ENCODE peak calls at places on chromosomes 7 and 10, in ten cellular contexts. P, D, N, G, T, Y, C, B, I and X are unnamed samples.

GRCh38 chr10:72243822-72244437 is 27.9 kb upstream of the ASCC1 start:
- DNase-seq in D (peak), B (peak), G (peak), C (no peak), I (no peak), P (peak), T (peak), N (no peak), Y (no peak), X (peak)

GRCh38 chr10:6543431-6544005 is 36.6 kb downstream of the PRKCQ start:
- DNase-seq in I (no peak), P (no peak), B (no peak), G (no peak), N (peak), C (no peak), Y (no peak), D (no peak), T (no peak), X (no peak)

GRCh38 chr10:69324583-69324982 is 46.3 kb downstream of the HK1 start:
- DNase-seq in N (peak), G (no peak), P (no peak), C (no peak), T (no peak), I (no peak), B (no peak), Y (no peak), D (no peak), X (no peak)

GRCh38 chr10:790821-791551 is 101.5 kb upstream of the DIP2C start:
- DNase-seq in C (no peak), Y (no peak), P (no peak), B (no peak), I (no peak), D (no peak), T (no peak), N (peak), G (no peak), X (no peak)

GRCh38 chr10:114613237-114613979 is 44.7 kb downstream of the ABLIM1 start:
- DNase-seq in P (no peak), G (no peak), D (no peak), C (no peak), T (no peak), N (peak), I (no peak), B (no peak), Y (no peak), X (no peak)

GRCh38 chr7:48424731-48425130 is 253.5 kb downstream of the ABCA13 start:
- DNase-seq in T (peak), P (peak), C (no peak), I (no peak), G (no peak), N (peak), Y (no peak), B (no peak), D (no peak), X (no peak)

GRCh38 chr10:78549536-78549935 is 515.9 kb downstream of the RPS24 start:
- DNase-seq in P (no peak), C (no peak), D (no peak), Y (no peak), I (no peak), T (no peak), G (no peak), B (no peak), N (no peak), X (no peak)

GRCh38 chr10:29756476-29756875 is 121.7 kb upstream of the SVIL start:
- DNase-seq in Y (no peak), C (no peak), I (no peak), T (no peak), P (no peak), N (no peak), B (no peak), D (no peak), G (no peak), X (no peak)

GRCh38 chr7:98137826-98138151 is 31.1 kb downstream of the LMTK2 start:
- DNase-seq in Y (no peak), N (no peak), I (no peak), C (no peak), G (no peak), D (no peak), T (no peak), P (no peak), B (no peak), X (no peak)

GRCh38 chr7:12731775-12732174 is 44.3 kb downstream of the ARL4A start:
- DNase-seq in B (no peak), D (no peak), C (no peak), P (no peak), T (no peak), N (no peak), G (no peak), Y (no peak), I (no peak), X (peak)

GRCh38 chr10:112230325-112230988 is 46.9 kb upstream of the GPAM start:
- DNase-seq in N (no peak), Y (no peak), T (no peak), I (no peak), C (no peak), B (no peak), D (no peak), P (peak), G (peak), X (no peak)

GRCh38 chr7:48158404-48158803 is 12.9 kb upstream of the ABCA13 start:
- DNase-seq in C (no peak), G (no peak), D (no peak), Y (no peak), P (no peak), N (no peak), I (no peak), B (no peak), T (no peak), X (no peak)

GRCh38 chr10:110843031-110843430 is 28.7 kb upstream of the PDCD4 start:
- DNase-seq in G (no peak), C (no peak), N (no peak), B (no peak), D (no peak), P (no peak), T (no peak), Y (no peak), I (no peak), X (no peak)

GRCh38 chr10:14822879-14823755 is 14.7 kb downstream of the CDNF start:
- DNase-seq in P (peak), T (peak), Y (no peak), N (peak), D (no peak), G (peak), B (no peak), I (peak), C (peak), X (peak)

GRCh38 chr7:131537581-131537980 is 18.8 kb downstream of the PODXL start:
- DNase-seq in B (no peak), C (no peak), P (peak), I (no peak), T (no peak), G (no peak), D (no peak), Y (no peak), N (no peak), X (peak)

GRCh38 chr7:115356139-115356746 is 434.3 kb downstream of the MDFIC start:
- DNase-seq in C (no peak), P (peak), B (no peak), T (peak), N (no peak), Y (no peak), I (no peak), G (peak), D (no peak), X (peak)

GRCh38 chr10:64159910-64160872 is 639.0 kb downstream of the REEP3 start:
- DNase-seq in B (no peak), G (peak), P (no peak), N (no peak), T (no peak), I (no peak), Y (no peak), C (no peak), D (no peak), X (no peak)

GRCh38 chr10:77084431-77085144 is 553.0 kb downstream of the KCNMA1 start:
- DNase-seq in D (no peak), G (peak), N (no peak), P (peak), Y (no peak), B (no peak), C (no peak), T (no peak), I (no peak), X (peak)

GRCh38 chr7:46169384-46169755 is 248.3 kb upstream of the IGFBP3 start:
- DNase-seq in T (no peak), D (no peak), G (no peak), B (no peak), P (no peak), I (no peak), N (no peak), C (no peak), Y (no peak), X (no peak)

GRCh38 chr10:712089-712488 is 22.6 kb upstream of the DIP2C start:
- DNase-seq in G (no peak), C (no peak), I (no peak), D (no peak), T (peak), Y (no peak), N (no peak), B (no peak), P (no peak), X (no peak)

GRCh38 chr7:47520408-47520807 is 61.5 kb downstream of the TNS3 start:
- DNase-seq in D (peak), B (peak), C (no peak), Y (no peak), T (no peak), I (no peak), P (peak), N (no peak), G (peak), X (peak)

GRCh38 chr10:14191871-14192270 is 138.9 kb downstream of the FRMD4A start:
- DNase-seq in N (no peak), D (no peak), P (no peak), C (no peak), I (no peak), Y (no peak), B (no peak), T (no peak), G (no peak), X (no peak)

GRCh38 chr10:47438857-47439474 is 44.9 kb downstream of the ANXA8 start:
- DNase-seq in P (peak), T (peak), N (peak), Y (peak), D (peak), I (no peak), B (peak), C (peak), G (peak), X (peak)

GRCh38 chr10:133334495-133335237 is 2.0 kb downstream of the CALY start:
- DNase-seq in I (no peak), P (no peak), D (no peak), Y (peak), C (no peak), B (no peak), G (no peak), T (no peak), N (peak), X (no peak)
- H3K4me3 ChIP-seq in I (peak), P (peak), D (peak), Y (peak), C (no peak), B (peak), G (peak), T (peak), N (peak), X (peak)

GRCh38 chr10:75712241-75712880 is 280.9 kb downstream of the LRMDA start:
- DNase-seq in N (peak), B (no peak), I (no peak), P (no peak), G (no peak), Y (no peak), D (no peak), T (no peak), C (no peak), X (no peak)

GRCh38 chr10:75716506-75716905 is 285.1 kb downstream of the LRMDA start:
- DNase-seq in P (no peak), G (no peak), Y (no peak), N (no peak), B (no peak), D (no peak), T (no peak), I (no peak), C (no peak), X (no peak)

GRCh38 chr10:75722609-75723008 is 291.2 kb downstream of the LRMDA start:
- DNase-seq in B (no peak), Y (no peak), G (no peak), D (no peak), I (no peak), N (no peak), C (no peak), P (peak), T (no peak), X (no peak)

GRCh38 chr10:75718996-75719395 is 287.6 kb downstream of the LRMDA start:
- DNase-seq in B (no peak), T (no peak), I (no peak), N (no peak), P (no peak), C (no peak), D (no peak), G (peak), Y (no peak), X (no peak)

GRCh38 chr10:75717126-75717916 is 285.9 kb downstream of the LRMDA start:
- DNase-seq in G (peak), Y (no peak), N (no peak), D (no peak), P (peak), C (no peak), I (no peak), B (no peak), T (no peak), X (peak)
- TF ChIP-seq CTCF in G (no peak), Y (no peak), N (peak), D (no peak), P (no peak), C (no peak), I (no peak), B (no peak), T (no peak), X (peak)

GRCh38 chr7:67917118-67917755 is 920.6 kb downstream of the TYW1 start:
- DNase-seq in Y (no peak), B (no peak), I (no peak), C (no peak), G (no peak), P (no peak), T (no peak), N (peak), D (no peak), X (no peak)

GRCh38 chr7:67913604-67914003 is 917.0 kb downstream of the TYW1 start:
- DNase-seq in B (no peak), I (no peak), C (no peak), T (no peak), P (peak), N (no peak), Y (no peak), D (no peak), G (no peak), X (no peak)

GRCh38 chr7:67918158-67918557 is 921.5 kb downstream of the TYW1 start:
- DNase-seq in T (no peak), P (peak), D (no peak), G (no peak), B (no peak), C (peak), I (no peak), Y (no peak), N (no peak), X (no peak)

GRCh38 chr7:67916571-67916970 is 919.9 kb downstream of the TYW1 start:
- DNase-seq in P (no peak), G (no peak), Y (no peak), B (no peak), N (peak), D (no peak), C (no peak), I (no peak), T (no peak), X (no peak)
- H3K4me3 ChIP-seq in P (no peak), G (no peak), Y (no peak), B (no peak), N (peak), D (no peak), C (no peak), I (no peak), T (no peak), X (no peak)

GRCh38 chr7:100917018-100917365 is 21.3 kb upstream of the ACHE start:
- DNase-seq in C (no peak), G (no peak), P (no peak), I (no peak), D (no peak), N (no peak), B (no peak), Y (no peak), T (no peak), X (no peak)

DNA sequence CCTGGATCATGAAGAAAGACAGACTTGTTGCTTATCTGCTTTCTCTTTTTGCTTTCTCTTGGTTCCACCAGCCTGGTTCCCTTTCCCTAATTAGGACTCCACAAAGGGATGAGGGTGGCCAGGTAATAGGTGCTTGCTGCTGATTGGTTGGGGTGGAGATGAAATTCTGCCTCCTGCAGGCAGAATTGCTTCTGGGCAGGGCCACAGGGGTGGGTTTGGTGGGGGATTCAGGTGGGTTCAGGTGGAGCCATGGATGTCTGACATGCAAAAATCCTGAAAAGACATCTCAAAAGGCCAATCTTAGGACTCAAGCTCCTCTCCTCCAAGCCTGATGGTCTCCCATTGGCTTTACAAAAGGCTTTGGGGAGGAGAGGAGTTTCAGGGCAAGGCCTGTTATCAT is 25.4 kb upstream of the ACHE start:
- DNase-seq in N (no peak), Y (no peak), C (no peak), D (no peak), I (no peak), B (no peak), T (no peak), G (no peak), P (no peak), X (no peak)
- TF ChIP-seq CTCF in N (no peak), Y (no peak), C (no peak), D (no peak), I (no peak), B (no peak), T (no peak), G (no peak), P (no peak), X (no peak)

GRCh38 chr10:104300002-104300735 is 31.2 kb downstream of the GSTO2 start:
- DNase-seq in G (peak), Y (no peak), I (no peak), N (no peak), D (peak), B (peak), T (peak), P (peak), C (no peak), X (peak)

GRCh38 chr10:104300736-104301292 is 31.8 kb downstream of the GSTO2 start:
- DNase-seq in C (peak), G (peak), Y (no peak), P (peak), N (no peak), D (peak), T (peak), B (peak), I (no peak), X (peak)

GRCh38 chr10:104296687-104297436 is 27.9 kb downstream of the GSTO2 start:
- DNase-seq in B (no peak), G (no peak), Y (no peak), C (no peak), I (no peak), P (no peak), D (no peak), N (no peak), T (no peak), X (no peak)

GRCh38 chr10:104297697-104298660 is 29.0 kb downstream of the GSTO2 start:
- DNase-seq in C (peak), T (no peak), Y (no peak), N (peak), I (no peak), P (peak), B (no peak), G (peak), D (peak), X (peak)

DNA sequence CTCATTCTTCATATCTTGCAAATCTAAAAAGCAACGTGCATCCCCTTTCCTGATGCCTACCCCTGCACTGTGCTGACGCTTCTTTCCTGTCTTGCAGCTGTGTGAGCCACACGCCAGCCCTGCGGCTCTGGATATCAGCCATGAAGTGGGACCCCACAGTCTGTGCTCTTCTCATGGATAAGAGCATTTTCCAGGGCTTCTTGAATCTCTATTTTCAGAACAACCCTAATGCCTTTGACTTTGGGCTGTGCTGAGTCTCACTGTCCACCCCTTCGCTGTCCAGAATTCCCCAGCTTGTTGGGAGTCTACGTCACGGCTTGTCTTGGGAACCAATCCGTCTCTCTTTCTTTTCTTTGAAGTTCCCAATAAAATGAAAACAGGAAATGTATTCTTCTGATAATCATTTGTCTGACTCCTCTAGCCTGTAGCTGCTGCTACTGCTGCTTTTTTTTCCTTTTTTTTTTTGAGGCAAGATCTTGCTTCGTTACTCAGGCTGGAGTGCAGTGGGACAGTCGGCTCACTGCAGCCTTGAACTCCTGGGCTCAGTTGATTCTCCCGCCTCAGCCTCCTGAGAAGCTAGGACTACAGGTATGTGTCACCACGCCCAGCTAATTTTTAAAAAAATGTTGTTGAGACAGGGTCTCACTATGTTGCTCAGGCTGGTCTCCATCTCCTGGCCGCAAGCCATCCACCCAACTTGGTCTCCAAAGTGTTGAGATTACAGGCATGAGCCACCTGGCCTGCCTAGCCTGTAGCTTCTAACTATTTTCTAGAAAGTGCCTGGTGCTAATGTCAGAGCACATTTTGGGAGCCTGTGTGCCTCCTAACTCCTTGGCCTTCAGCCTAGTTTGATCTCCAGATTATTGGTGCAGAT is 30.3 kb downstream of the GSTO2 start:
- DNase-seq in D (peak), B (no peak), C (no peak), G (peak), I (no peak), T (no peak), P (peak), Y (no peak), N (no peak), X (peak)
- H3K4me3 ChIP-seq in D (no peak), B (peak), C (no peak), G (peak), I (no peak), T (no peak), P (no peak), Y (peak), N (no peak), X (peak)

DNA sequence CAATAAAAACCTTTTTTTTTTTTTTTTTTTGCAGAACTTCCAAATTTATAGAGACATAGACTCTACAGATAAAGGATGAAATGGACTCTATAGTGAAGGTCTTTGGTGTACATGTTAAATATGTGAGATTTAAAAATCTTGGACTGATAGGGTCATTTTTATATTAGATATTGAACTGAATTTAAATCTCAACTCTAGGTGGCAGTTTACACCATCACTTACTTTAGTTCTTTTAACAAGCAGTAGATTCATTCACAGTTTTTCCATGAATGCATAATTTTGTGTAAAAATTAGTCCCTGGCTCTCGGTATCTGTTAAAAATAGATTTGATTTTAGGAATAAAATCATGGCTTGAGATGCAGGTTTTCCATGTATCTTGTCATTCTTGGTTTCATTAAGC is 31.1 kb upstream of the SNX13 start:
- DNase-seq in N (no peak), I (no peak), G (peak), P (peak), Y (no peak), T (no peak), B (no peak), D (no peak), C (no peak), X (peak)
- TF ChIP-seq CTCF in N (no peak), I (peak), G (peak), P (no peak), Y (no peak), T (peak), B (no peak), D (no peak), C (no peak), X (no peak)

GRCh38 chr10:126634347-126634746 is 36.1 kb downstream of the C10orf90 start:
- DNase-seq in N (no peak), P (no peak), D (no peak), C (no peak), Y (no peak), T (no peak), I (no peak), G (no peak), B (no peak), X (no peak)
- H3K4me3 ChIP-seq in N (no peak), P (no peak), D (no peak), C (no peak), Y (no peak), T (no peak), I (no peak), G (no peak), B (no peak), X (no peak)